ENCODE peak calls at places on chromosomes 16 and 17, in seven cellular contexts. R is Peyer's patch, Z is breast epithelium, L is ovary, E is upper lobe of left lung, W is IMR-90, Y is A549. N is an unnamed sample.

GRCh38 chr17:27458524-27458908 is 2.3 kb downstream of the KSR1 start:
- DNase-seq in R (no peak), Z (no peak), L (no peak), E (no peak), W (no peak), Y (no peak), N (no peak)

GRCh38 chr16:30370444-30371247 is at the start of gene TBC1D10B:
- DNase-seq in R (peak), Z (peak), L (peak), E (peak), W (peak), Y (peak), N (peak)

GRCh38 chr16:8675183-8676159 is 1.1 kb downstream of the ABAT start:
- DNase-seq in R (no peak), Z (no peak), L (peak), E (no peak), W (no peak), Y (no peak), N (peak)

GRCh38 chr16:2196162-2196980 is at the start of gene CASKIN1:
- DNase-seq in R (no peak), Z (no peak), L (no peak), E (no peak), W (no peak), Y (no peak), N (no peak)

GRCh38 chr17:62888148-62888547 is 77.9 kb upstream of the TANC2 start:
- DNase-seq in R (no peak), Z (no peak), L (no peak), E (no peak), W (no peak), Y (no peak), N (no peak)

GRCh38 chr16:74297296-74297665 is 667 bp downstream of the PSMD7 start:
- DNase-seq in R (no peak), Z (no peak), L (no peak), E (no peak), W (peak), Y (no peak), N (no peak)

GRCh38 chr16:85965125-85965524 is 66.2 kb downstream of the IRF8 start:
- DNase-seq in R (no peak), Z (no peak), L (no peak), E (no peak), W (no peak), Y (no peak), N (no peak)

GRCh38 chr17:61839300-61839786 is 24.0 kb downstream of the BRIP1 start:
- DNase-seq in R (no peak), Z (no peak), L (no peak), E (no peak), W (no peak), Y (no peak), N (no peak)

GRCh38 chr17:47736501-47737211 is 3.6 kb downstream of the TBX21 start:
- DNase-seq in R (no peak), Z (peak), L (no peak), E (no peak), W (no peak), Y (no peak), N (no peak)

GRCh38 chr17:54807331-54807730 is 93.3 kb upstream of the TOM1L1 start:
- DNase-seq in R (no peak), Z (no peak), L (no peak), E (no peak), W (no peak), Y (no peak), N (no peak)

GRCh38 chr17:17445296-17445924 is 31.4 kb upstream of the MED9 start:
- DNase-seq in R (no peak), Z (no peak), L (no peak), E (no peak), W (no peak), Y (peak), N (no peak)

GRCh38 chr16:12229759-12230594 is 253.4 kb downstream of the SNX29 start:
- DNase-seq in R (no peak), Z (no peak), L (no peak), E (no peak), W (peak), Y (no peak), N (no peak)

GRCh38 chr17:53662608-53663007 is 160.1 kb upstream of the KIF2B start:
- DNase-seq in R (no peak), Z (no peak), L (no peak), E (no peak), W (no peak), Y (no peak), N (no peak)
- H3K27ac ChIP-seq in R (no peak), Z (no peak), L (no peak), E (no peak), W (no peak), Y (no peak), N (no peak)

DNA sequence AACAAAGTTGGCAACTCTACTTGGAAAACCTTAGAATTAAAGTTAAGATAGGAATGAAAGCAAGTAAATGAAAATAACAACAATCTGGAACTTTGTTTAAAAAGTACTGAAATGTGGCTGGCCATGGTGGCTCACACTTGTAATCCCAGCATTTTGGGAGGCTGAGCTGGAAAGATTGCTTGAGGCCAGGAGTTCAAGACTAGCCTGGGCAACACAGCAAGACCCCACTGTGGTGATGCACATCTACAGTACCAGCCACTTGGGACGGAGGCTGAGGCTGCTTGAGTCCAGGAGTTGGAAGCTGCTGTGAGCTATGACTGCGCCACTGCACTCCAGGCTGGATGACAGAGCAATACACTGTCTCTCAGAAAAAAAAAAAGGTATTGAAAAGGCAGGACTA is 51.7 kb downstream of the SYNRG start:
- DNase-seq in R (no peak), Z (no peak), L (no peak), E (no peak), W (no peak), Y (no peak), N (no peak)
- TF ChIP-seq CTCF in R (no peak), Z (no peak), L (no peak), E (no peak), W (no peak), Y (no peak), N (no peak)

GRCh38 chr17:12815642-12816141 is 26.4 kb downstream of the ARHGAP44 start:
- DNase-seq in R (no peak), Z (no peak), L (no peak), E (no peak), W (no peak), Y (no peak), N (no peak)
- TF ChIP-seq POLR2A in R (no peak), Z (no peak), L (no peak), E (no peak), W (no peak), Y (no peak), N (no peak)

GRCh38 chr17:74443516-74444296 is 11.8 kb downstream of the GPRC5C start:
- DNase-seq in R (no peak), Z (no peak), L (no peak), E (no peak), W (no peak), Y (no peak), N (no peak)

GRCh38 chr17:74444406-74444805 is 12.5 kb downstream of the GPRC5C start:
- DNase-seq in R (no peak), Z (no peak), L (peak), E (peak), W (no peak), Y (no peak), N (peak)

GRCh38 chr17:74441537-74441936 is 9.6 kb downstream of the GPRC5C start:
- DNase-seq in R (no peak), Z (no peak), L (no peak), E (no peak), W (no peak), Y (no peak), N (no peak)

GRCh38 chr17:74442291-74442669 is 10.4 kb downstream of the GPRC5C start:
- DNase-seq in R (no peak), Z (no peak), L (no peak), E (no peak), W (no peak), Y (no peak), N (no peak)

DNA sequence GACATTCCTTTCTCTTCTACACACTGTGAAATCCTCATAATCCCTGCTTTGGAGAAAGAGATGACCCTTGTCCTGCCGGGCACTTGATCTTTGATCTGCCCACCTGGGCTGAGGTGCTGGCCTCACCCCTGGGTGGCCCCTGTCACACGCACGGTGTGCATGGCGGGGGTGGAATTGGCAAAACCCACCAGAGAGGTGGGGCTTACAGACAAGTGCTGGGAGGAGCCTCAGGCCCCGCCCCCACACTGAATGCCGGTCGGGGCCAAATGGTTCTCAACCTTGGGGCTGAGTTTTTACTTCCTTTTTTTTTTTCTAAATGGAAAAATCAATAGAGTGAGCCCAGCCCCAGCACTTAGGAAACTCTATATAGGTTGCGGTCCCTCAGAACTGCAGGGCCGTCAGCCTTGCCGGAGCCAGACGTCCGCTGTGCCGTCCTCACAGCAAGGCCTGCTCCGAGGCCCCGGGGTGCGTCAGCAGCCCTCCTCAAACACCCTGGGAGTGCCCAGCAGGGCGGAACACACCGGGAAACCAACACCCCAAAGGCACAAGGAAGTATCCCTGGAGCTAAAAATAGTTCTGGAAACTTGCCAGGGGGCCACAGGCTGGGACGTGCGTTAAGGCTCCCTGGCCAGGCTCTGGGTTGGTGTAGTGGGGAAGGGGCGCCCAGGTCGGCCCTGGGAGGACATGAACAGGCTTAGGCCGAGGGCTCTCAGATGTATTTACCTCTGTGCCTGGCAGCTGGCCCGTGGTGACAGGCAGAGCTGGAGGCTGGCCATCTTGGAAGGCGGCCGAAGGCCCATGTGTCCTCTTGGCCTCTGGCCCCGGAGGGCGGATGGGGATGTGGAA is 11.0 kb downstream of the GPRC5C start:
- DNase-seq in R (peak), Z (peak), L (peak), E (peak), W (no peak), Y (peak), N (peak)
- H3K27ac ChIP-seq in R (peak), Z (peak), L (peak), E (peak), W (no peak), Y (peak), N (peak)